ENCODE peak calls at places on chromosomes 11 and 22, in four cellular contexts. U, F, M and J are unnamed samples.

GRCh38 chr22:49728566-49729271 is 99.0 kb downstream of the BRD1 start:
- DNase-seq in M (no peak), U (no peak), F (no peak), J (no peak)

GRCh38 chr11:6298605-6299004 is 21.7 kb downstream of the CAVIN3 start:
- DNase-seq in F (no peak), U (no peak), M (peak), J (peak)

GRCh38 chr11:83827520-83827919 is 541.4 kb upstream of the CCDC90B start:
- DNase-seq in F (no peak), M (no peak), U (no peak), J (no peak)

GRCh38 chr11:84117394-84117793 is 831.2 kb upstream of the CCDC90B start:
- DNase-seq in M (no peak), F (no peak), U (no peak), J (no peak)

GRCh38 chr11:23497040-23497439 is 636.8 kb upstream of the CCDC179 start:
- DNase-seq in U (no peak), M (no peak), F (no peak), J (no peak)

GRCh38 chr22:42615092-42615859 is 593 bp upstream of the POLDIP3 start:
- DNase-seq in U (peak), F (peak), M (peak), J (peak)

GRCh38 chr11:57885298-57886035 is 123.9 kb downstream of the CTNND1 start:
- DNase-seq in F (no peak), U (no peak), M (peak), J (peak)

GRCh38 chr22:31093090-31093850 is 12.2 kb downstream of the SMTN start:
- DNase-seq in F (no peak), U (no peak), M (no peak), J (no peak)

GRCh38 chr11:69200331-69201047 is 44.8 kb downstream of the SMIM38 start:
- DNase-seq in F (no peak), U (no peak), M (no peak), J (peak)

GRCh38 chr11:121416909-121417567 is 35.1 kb upstream of the SORL1 start:
- DNase-seq in U (peak), M (no peak), F (no peak), J (no peak)

GRCh38 chr11:117604349-117604995 is 192.5 kb downstream of the DSCAML1 start:
- DNase-seq in U (no peak), F (no peak), M (no peak), J (no peak)

GRCh38 chr11:78319453-78319955 is 98.1 kb downstream of the GAB2 start:
- DNase-seq in U (no peak), M (no peak), F (no peak), J (no peak)

GRCh38 chr11:32087602-32088001 is 3.3 kb upstream of the RCN1 start:
- DNase-seq in M (no peak), F (no peak), U (no peak), J (no peak)

DNA sequence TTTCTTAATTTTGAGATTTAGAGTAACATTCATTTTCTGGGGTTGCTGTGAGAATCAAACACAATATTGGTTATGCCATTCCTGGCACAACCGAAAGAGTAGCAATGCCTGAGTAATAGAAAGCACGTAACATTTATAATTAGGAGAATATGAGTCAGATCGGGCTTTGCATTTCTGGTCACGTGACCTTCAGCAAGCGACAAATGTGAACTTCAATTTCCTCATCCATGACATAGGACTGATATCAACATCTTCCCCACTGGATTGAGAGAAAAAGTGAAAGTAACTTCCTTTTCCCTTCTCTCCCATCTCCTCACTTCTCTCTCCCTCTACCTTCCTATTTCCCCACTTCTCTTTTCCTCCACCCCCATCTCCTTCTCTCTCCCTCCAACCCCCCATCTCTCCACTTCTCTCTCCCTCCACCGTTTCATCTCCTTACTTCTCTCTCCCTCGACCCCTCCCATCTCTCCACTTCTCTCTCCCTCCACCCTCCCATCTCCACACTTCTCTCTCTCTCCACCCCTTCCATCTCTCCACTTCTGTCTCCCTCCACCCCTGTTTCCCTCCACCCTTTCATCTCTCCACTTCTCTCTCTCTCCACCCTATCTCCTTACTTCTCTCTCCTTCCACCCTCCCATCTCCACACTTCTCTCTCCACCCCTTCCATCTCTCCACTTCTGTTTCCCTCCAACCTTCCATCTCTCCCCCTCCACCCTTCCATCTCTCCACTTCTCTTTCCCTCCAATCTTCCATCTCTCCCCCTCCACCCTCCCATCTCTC is 33.5 kb upstream of the CAT start:
- DNase-seq in U (peak), F (no peak), M (no peak), J (no peak)
- TF ChIP-seq ETV6 in U (no peak), F (no peak), M (no peak), J (no peak)

GRCh38 chr11:62656801-62657429 is 3.8 kb upstream of the INTS5 start:
- DNase-seq in U (no peak), M (no peak), F (no peak), J (no peak)
- TF ChIP-seq ETV6 in U (no peak), M (no peak), F (no peak), J (no peak)

GRCh38 chr11:82229346-82229745 is 504.3 kb downstream of the FAM181B start:
- DNase-seq in F (no peak), U (no peak), M (peak), J (no peak)
- TF ChIP-seq ETV6 in F (no peak), U (no peak), M (no peak), J (no peak)

DNA sequence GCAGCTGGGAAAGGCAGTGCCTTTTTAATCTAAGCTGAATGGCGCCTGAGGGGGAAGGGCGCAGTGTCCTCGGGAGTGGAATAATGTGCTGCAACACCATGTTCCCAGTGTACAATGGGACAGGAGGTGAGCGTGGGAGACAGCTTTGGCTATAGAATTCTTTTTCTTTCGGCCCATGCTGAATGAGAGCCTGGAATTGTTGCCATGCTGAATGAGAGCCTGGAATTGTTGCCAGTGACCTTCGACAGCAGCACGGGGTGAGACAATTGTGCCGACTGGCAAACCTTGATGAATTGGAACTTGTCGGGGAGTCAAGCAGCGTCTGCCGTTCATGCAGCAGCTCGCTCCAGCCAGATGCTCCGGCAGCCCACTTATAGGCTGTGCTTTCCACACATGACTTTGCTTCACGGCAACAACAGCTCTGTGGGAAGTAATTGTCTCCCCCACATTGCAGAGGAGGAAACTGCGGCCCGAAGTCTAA is 141.4 kb upstream of the E2F8 start:
- DNase-seq in F (no peak), U (no peak), M (no peak), J (no peak)
- TF ChIP-seq ETV6 in F (no peak), U (no peak), M (no peak), J (no peak)

DNA sequence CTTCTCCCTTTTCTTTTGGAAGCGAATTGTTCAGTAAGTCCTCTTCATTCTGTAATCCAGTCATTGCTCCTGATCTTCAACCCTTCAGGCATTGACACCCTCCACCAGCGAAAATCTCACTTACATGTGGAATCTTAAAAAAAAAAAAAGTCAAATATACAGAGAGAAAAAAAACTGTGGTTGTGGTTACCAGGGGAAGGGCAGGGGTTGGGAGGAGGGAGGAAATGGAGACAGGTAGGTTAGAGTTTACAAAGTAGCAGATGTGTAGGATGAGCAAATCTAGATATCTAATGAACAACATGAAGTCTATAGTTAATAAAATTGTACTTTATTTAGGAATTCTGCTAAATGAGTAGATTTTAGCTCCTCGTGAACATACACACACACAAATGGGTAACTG is 17.7 kb upstream of the TMEM123 start:
- DNase-seq in U (no peak), F (no peak), M (no peak), J (no peak)
- TF ChIP-seq ETV6 in U (no peak), F (no peak), M (no peak), J (no peak)

DNA sequence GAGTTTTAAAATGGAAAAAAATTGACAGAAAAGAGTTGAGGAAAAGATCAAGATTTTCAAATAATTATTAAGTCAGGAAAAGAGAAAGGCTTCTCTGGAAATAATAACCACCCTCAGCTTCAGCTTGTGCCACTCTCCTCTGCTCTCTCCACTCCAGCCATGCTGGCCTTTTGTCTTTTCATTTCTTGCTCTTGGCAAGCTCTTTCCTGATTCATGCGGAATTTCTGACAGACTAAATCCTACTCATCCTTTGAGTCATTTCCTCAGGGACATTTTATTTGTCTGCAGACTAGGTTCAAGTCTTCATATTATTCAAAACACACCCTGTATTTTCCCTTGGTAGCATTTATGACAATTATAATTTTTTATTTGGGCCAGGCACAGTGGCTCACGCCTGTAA is 7.7 kb upstream of the P4HA3 start:
- DNase-seq in U (no peak), M (no peak), F (no peak), J (no peak)
- TF ChIP-seq ETV6 in U (no peak), M (no peak), F (no peak), J (no peak)

GRCh38 chr11:109251230-109251629 is 170.8 kb upstream of the C11orf87 start:
- DNase-seq in M (no peak), F (no peak), U (no peak), J (no peak)

GRCh38 chr11:109249597-109249996 is 172.4 kb upstream of the C11orf87 start:
- DNase-seq in U (no peak), M (no peak), F (no peak), J (no peak)

GRCh38 chr11:109241988-109242387 is 180.0 kb upstream of the C11orf87 start:
- DNase-seq in M (no peak), U (no peak), F (no peak), J (no peak)

GRCh38 chr11:109247071-109247470 is 174.9 kb upstream of the C11orf87 start:
- DNase-seq in M (no peak), U (no peak), F (no peak), J (no peak)
- TF ChIP-seq ETV6 in M (no peak), U (no peak), F (no peak), J (no peak)

GRCh38 chr11:125079151-125079877 is 16.2 kb downstream of the SLC37A2 start:
- DNase-seq in U (no peak), M (no peak), F (no peak), J (no peak)
- TF ChIP-seq ETV6 in U (no peak), M (no peak), F (no peak), J (no peak)